ENCODE peak calls at places on chromosomes 13 and 19, in five cellular contexts. I is T-helper 2 cell, R is choroid plexus epithelial cell, F is mucosa of descending colon, P is NCI-H1092. N is an unnamed sample.

GRCh38 chr13:110162053-110162452 is 144.9 kb downstream of the COL4A1 start:
- DNase-seq in I (no peak), P (no peak), F (no peak), R (no peak), N (no peak)

GRCh38 chr13:86986448-86986847 is 684.7 kb upstream of the SLITRK5 start:
- DNase-seq in P (peak), R (peak), F (no peak), I (no peak), N (no peak)

GRCh38 chr13:24033527-24034302 is 126.8 kb upstream of the SPATA13 start:
- DNase-seq in F (no peak), P (no peak), I (no peak), R (peak), N (no peak)

GRCh38 chr19:57099199-57099661 is 20.6 kb upstream of the USP29 start:
- DNase-seq in P (no peak), I (peak), R (peak), F (peak), N (peak)

GRCh38 chr13:46146898-46147297 is 35.1 kb downstream of the LCP1 start:
- DNase-seq in P (no peak), R (peak), F (no peak), I (no peak), N (no peak)

GRCh38 chr19:19661675-19662251 is 1.7 kb downstream of the ATP13A1 start:
- DNase-seq in P (no peak), R (no peak), F (peak), I (peak), N (no peak)

GRCh38 chr19:6464070-6464873 is at the start of gene CRB3:
- DNase-seq in R (no peak), F (peak), I (no peak), P (no peak), N (peak)

GRCh38 chr13:45500492-45501174 is 35.9 kb downstream of the COG3 start:
- DNase-seq in P (no peak), R (peak), F (no peak), I (no peak), N (no peak)

GRCh38 chr19:53509443-53509842 is 28.5 kb upstream of the ZNF331 start:
- DNase-seq in I (no peak), F (no peak), P (no peak), R (no peak), N (no peak)

GRCh38 chr13:112447761-112448603 is 71.8 kb downstream of the SPACA7 start:
- DNase-seq in P (no peak), R (no peak), F (no peak), I (no peak), N (no peak)

GRCh38 chr13:45055902-45056648 is 64.2 kb upstream of the GTF2F2 start:
- DNase-seq in P (no peak), F (no peak), I (no peak), R (peak), N (peak)